ENCODE peak calls at places on chromosomes 7 and 10, in four cellular contexts. H, N, E and C are unnamed samples.

GRCh38 chr10:46548781-46549090 is 7.7 kb downstream of the GPRIN2 start:
- DNase-seq in E (no peak), N (peak; percentile 25), H (peak; percentile 0), C (no peak)

GRCh38 chr10:24209421-24209770 is 458 bp downstream of the KIAA1217 start:
- DNase-seq in E (peak; percentile 69), N (no peak), H (peak; percentile 25), C (peak; percentile 62)

GRCh38 chr7:151756076-151756731 is 120.7 kb downstream of the PRKAG2 start:
- DNase-seq in E (peak; percentile 64), H (no peak), N (no peak), C (no peak)

GRCh38 chr10:120841522-120842189 is 9.5 kb upstream of the WDR11 start:
- DNase-seq in H (no peak), N (peak; percentile 46), E (no peak), C (no peak)

GRCh38 chr7:141541375-141541774 is 9.8 kb upstream of the AGK start:
- DNase-seq in N (no peak), H (no peak), E (no peak), C (no peak)

GRCh38 chr10:86110156-86110786 is 256.3 kb downstream of the GRID1 start:
- DNase-seq in N (no peak), E (no peak), H (no peak), C (no peak)

GRCh38 chr10:93757136-93757535 is 600 bp upstream of the LGI1 start:
- DNase-seq in H (peak; percentile 32), N (no peak), E (no peak), C (no peak)

GRCh38 chr7:50588937-50589336 is 23.7 kb upstream of the DDC start:
- DNase-seq in H (no peak), N (no peak), E (no peak), C (no peak)

GRCh38 chr7:64885520-64886240 is 17.4 kb upstream of the ZNF273 start:
- DNase-seq in E (no peak), N (no peak), H (no peak), C (peak; percentile 16)

GRCh38 chr7:134691820-134692705 is 45.4 kb downstream of the BPGM start:
- DNase-seq in N (no peak), E (peak; percentile 55), H (no peak), C (no peak)

GRCh38 chr7:135650831-135651573 is 11.3 kb upstream of the STMP1 start:
- DNase-seq in H (no peak), N (no peak), E (peak; percentile 81), C (no peak)

GRCh38 chr7:99984593-99984992 is 8.8 kb upstream of the AZGP1 start:
- DNase-seq in N (no peak), H (no peak), E (no peak), C (no peak)

GRCh38 chr7:87505122-87505521 is 29.6 kb upstream of the ABCB4 start:
- DNase-seq in E (no peak), H (no peak), N (no peak), C (no peak)

GRCh38 chr7:87510430-87510875 is 35.0 kb upstream of the ABCB4 start:
- DNase-seq in H (no peak), N (no peak), E (no peak), C (no peak)

GRCh38 chr7:87507446-87507845 is 32.0 kb upstream of the ABCB4 start:
- DNase-seq in N (no peak), E (no peak), H (no peak), C (no peak)

GRCh38 chr7:87505557-87506242 is 30.2 kb upstream of the ABCB4 start:
- DNase-seq in E (no peak), H (no peak), N (no peak), C (no peak)

GRCh38 chr7:87506243-87507180 is 31.0 kb upstream of the ABCB4 start:
- DNase-seq in E (peak; percentile 44), H (no peak), N (no peak), C (no peak)
- TF ChIP-seq CTCF in E (peak; percentile 12), H (no peak), N (no peak), C (peak; percentile 29)

GRCh38 chr7:31114593-31115343 is 62.7 kb downstream of the ADCYAP1R1 start:
- DNase-seq in N (no peak), E (peak; percentile 53), H (peak; percentile 63), C (peak; percentile 46)
- TF ChIP-seq CTCF in N (no peak), E (no peak), H (no peak), C (no peak)

GRCh38 chr7:1112109-1112508 is 24.2 kb downstream of the GPER1 start:
- DNase-seq in E (no peak), H (no peak), N (no peak), C (no peak)
- TF ChIP-seq CTCF in E (no peak), H (no peak), N (no peak), C (no peak)

GRCh38 chr10:17586741-17587720 is 30.1 kb downstream of the HACD1 start:
- DNase-seq in H (no peak), E (peak; percentile 16), N (no peak), C (no peak)

GRCh38 chr10:17588420-17588819 is 28.8 kb downstream of the HACD1 start:
- DNase-seq in H (no peak), N (no peak), E (no peak), C (no peak)

DNA sequence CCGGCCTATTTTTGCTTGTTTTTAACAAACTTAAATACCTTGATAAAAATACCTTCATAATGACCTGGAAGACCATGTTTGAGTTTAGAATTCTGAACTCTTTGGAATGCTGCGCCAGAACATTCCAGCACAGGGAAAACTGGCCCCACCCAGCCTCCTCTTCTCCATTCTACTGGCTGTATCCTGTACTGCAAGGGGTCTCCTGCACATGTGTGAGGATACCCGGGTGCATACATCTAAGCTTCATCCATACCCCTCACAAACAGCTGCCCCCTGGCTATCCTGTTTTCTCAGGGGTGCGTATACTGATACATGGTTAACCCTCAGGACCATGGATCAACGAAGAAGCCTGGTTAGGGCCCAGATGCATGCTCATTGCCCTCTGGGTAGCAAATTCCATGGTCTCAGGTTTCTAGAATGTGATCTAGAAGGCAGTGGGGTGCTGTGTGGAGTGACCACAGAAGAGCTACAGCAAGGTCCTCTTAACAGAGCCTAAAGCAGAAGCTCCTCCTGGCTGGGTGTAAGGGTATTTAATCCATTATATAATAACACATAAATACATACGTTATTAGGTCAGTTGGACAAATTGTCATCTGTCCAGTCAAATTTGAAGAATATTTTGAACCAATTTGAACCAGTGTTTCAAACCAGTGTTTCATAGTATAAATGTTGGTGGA is 26.1 kb downstream of the HACD1 start:
- DNase-seq in E (no peak), N (no peak), H (no peak), C (no peak)
- TF ChIP-seq CTCF in E (no peak), N (no peak), H (no peak), C (no peak)

GRCh38 chr7:18831381-18831901 is 286.0 kb downstream of the TWIST1 start:
- DNase-seq in E (peak; percentile 36), H (no peak), N (no peak), C (no peak)
- TF ChIP-seq CTCF in E (no peak), H (no peak), N (no peak), C (no peak)

DNA sequence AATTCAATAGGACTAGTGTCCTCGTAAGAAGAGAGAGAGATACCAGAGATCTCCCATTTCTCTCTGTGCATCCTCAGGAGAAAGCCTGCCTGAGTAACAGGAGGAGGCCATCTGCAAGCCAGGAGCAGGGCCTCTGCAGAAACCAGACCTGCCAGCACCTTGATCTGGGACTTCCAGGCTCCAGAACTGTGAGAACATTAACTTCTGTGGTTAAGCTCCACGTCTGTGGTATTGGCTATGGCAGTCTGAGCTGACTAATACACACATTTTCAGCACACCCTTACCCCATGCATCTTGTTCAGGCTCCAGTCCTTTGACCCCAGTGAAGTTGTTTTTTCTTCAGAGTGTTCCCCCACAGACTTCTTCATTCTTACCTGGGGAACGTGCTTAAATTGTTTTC is 3.1 kb upstream of the CRTAC1 start:
- DNase-seq in H (no peak), N (no peak), E (no peak), C (no peak)
- TF ChIP-seq CTCF in H (no peak), N (no peak), E (no peak), C (no peak)

GRCh38 chr7:19663816-19664531 is 44.9 kb downstream of the POLR1F start:
- DNase-seq in E (peak; percentile 6), N (no peak), H (no peak), C (no peak)

GRCh38 chr7:19670806-19671205 is 38.0 kb downstream of the POLR1F start:
- DNase-seq in N (no peak), E (no peak), H (no peak), C (no peak)

GRCh38 chr7:19665399-19666008 is 43.3 kb downstream of the POLR1F start:
- DNase-seq in H (no peak), E (peak; percentile 66), N (no peak), C (no peak)
- TF ChIP-seq CTCF in H (peak; percentile 69), E (peak; percentile 57), N (no peak), C (peak; percentile 35)

DNA sequence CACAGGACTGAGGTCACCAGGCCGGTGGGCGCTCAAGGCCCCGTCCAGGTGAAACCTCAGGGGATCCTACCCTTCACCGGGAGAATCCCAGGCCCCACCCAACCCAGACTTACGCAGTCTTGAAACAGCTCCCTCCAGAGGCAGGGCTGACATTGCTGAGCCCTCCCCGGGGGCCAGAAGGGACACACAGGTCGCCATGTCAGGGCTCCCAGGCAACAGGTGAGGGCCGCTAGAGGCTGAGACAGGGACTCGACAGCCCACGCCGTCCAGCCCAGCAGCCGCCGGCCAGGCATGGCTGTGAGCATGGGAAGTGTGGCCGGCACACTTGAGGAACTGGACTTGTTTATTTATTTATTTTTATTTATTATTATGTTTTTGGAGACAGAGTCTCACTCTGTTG is 10.3 kb downstream of the MICALL2 start:
- DNase-seq in E (no peak), H (no peak), N (no peak), C (no peak)
- TF ChIP-seq CTCF in E (no peak), H (no peak), N (no peak), C (no peak)

GRCh38 chr10:75407716-75408511 is 6.3 kb upstream of the ZNF503 start:
- DNase-seq in N (peak; percentile 55), H (peak; percentile 83), E (peak; percentile 50), C (peak; percentile 74)

GRCh38 chr10:75405201-75406143 is 3.9 kb upstream of the ZNF503 start:
- DNase-seq in H (peak; percentile 77), N (peak; percentile 82), E (no peak), C (no peak)

GRCh38 chr10:75404335-75405200 is 3.0 kb upstream of the ZNF503 start:
- DNase-seq in N (peak; percentile 56), H (peak; percentile 76), E (no peak), C (no peak)

GRCh38 chr10:75407296-75407715 is 5.7 kb upstream of the ZNF503 start:
- DNase-seq in N (peak; percentile 60), H (peak; percentile 56), E (no peak), C (no peak)

DNA sequence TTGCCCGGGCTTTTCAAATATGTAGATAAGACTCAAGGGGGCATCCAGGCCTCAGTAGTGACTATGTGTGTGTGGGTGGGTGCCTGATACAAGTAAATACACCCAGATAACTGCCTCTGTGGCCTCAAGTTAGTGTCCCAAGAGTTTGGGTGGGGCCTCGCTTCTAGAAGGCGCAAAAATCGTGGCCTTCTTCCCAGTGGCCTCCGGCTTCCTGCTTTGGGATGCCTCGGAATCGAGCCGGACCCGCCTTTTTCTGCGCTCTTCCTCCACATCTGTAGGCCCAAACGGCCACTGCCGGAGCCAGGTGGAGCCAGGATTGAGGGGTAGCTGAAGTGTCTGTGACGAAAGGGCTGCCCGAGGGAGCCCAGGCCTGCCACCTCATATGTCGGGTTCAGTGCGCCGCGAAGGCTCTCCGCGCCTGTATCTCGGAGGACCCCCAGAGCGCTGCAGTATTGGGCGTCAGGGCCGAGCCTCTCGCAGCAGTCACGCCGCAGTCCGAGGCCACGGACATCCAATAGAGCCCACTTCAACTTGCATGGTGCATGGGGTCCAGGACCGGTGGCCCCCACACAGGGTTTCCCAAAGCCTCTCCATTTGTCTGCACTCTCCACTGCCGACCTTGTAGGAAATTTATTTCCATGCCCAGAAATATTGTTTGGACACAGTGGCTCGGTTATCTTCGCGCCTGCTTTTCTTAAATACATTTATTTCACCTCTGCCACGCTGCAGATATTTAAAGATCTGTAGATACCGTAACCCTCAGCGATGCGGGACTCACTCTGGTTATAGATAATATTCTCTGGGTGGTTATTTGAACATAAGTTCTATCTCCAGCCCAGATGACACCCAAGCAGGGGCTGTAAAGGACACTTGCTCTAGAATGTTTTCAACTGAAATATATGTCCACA is 4.8 kb upstream of the ZNF503 start:
- DNase-seq in H (peak; percentile 43), E (no peak), N (peak; percentile 27), C (no peak)
- TF ChIP-seq CTCF in H (no peak), E (no peak), N (no peak), C (no peak)